ENCODE peak calls at places on chromosomes 3 and 15, in six cellular contexts. P is HTR-8/SVneo, E is coronary artery, H is GM18507, C is GM19239, T is skeletal muscle cell. S is an unnamed sample.

GRCh38 chr3:39361252-39361927 is 21.8 kb upstream of the SLC25A38 start:
- DNase-seq in P (no peak), E (no peak), H (no peak), C (no peak), T (no peak), S (no peak)

GRCh38 chr3:129783470-129783869 is 110.0 kb downstream of the TMCC1 start:
- DNase-seq in P (no peak), E (no peak), H (no peak), C (no peak), T (no peak), S (no peak)

GRCh38 chr3:15097889-15098288 is 1.1 kb downstream of the RBSN start:
- DNase-seq in P (no peak), E (no peak), H (no peak), C (no peak), T (no peak), S (no peak)

GRCh38 chr3:161273589-161274218 is 52.6 kb downstream of the NMD3 start:
- DNase-seq in P (no peak), E (no peak), H (no peak), C (no peak), T (no peak), S (no peak)

GRCh38 chr3:34015204-34016142 is 217.0 kb downstream of the PDCD6IP start:
- DNase-seq in P (no peak), E (no peak), H (no peak), C (no peak), T (no peak), S (no peak)

GRCh38 chr15:89486726-89487050 is 9.7 kb downstream of the RHCG start:
- DNase-seq in P (no peak), E (no peak), H (no peak), C (peak), T (no peak), S (no peak)

GRCh38 chr3:81339040-81339845 is 422.2 kb downstream of the GBE1 start:
- DNase-seq in P (peak), E (no peak), H (no peak), C (peak), T (no peak), S (no peak)

GRCh38 chr3:14439501-14440167 is 37.2 kb downstream of the SLC6A6 start:
- DNase-seq in P (peak), E (no peak), H (no peak), C (no peak), T (no peak), S (no peak)

GRCh38 chr15:70033109-70033508 is 64.6 kb downstream of the TLE3 start:
- DNase-seq in P (no peak), E (no peak), H (no peak), C (no peak), T (no peak), S (no peak)

GRCh38 chr3:13595485-13595884 is 46.6 kb downstream of the FBLN2 start:
- DNase-seq in P (no peak), E (no peak), H (no peak), C (no peak), T (no peak), S (no peak)

GRCh38 chr15:84715442-84716035 is 400 bp downstream of the SEC11A start:
- DNase-seq in P (no peak), E (no peak), H (no peak), C (no peak), T (no peak), S (peak)

GRCh38 chr3:175246766-175247165 is 387.6 kb downstream of the NAALADL2 start:
- DNase-seq in P (no peak), E (no peak), H (no peak), C (no peak), T (no peak), S (no peak)

GRCh38 chr15:60093273-60094067 is 89.4 kb downstream of the FOXB1 start:
- DNase-seq in P (no peak), E (no peak), H (no peak), C (no peak), T (no peak), S (peak)

GRCh38 chr15:89389841-89390603 is 55.4 kb upstream of the POLG start:
- DNase-seq in P (no peak), E (no peak), H (no peak), C (no peak), T (no peak), S (no peak)

GRCh38 chr3:21463319-21463718 is 287.7 kb downstream of the ZNF385D start:
- DNase-seq in P (no peak), E (no peak), H (no peak), C (no peak), T (no peak), S (no peak)

GRCh38 chr3:45318712-45319111 is 69.7 kb upstream of the LARS2 start:
- DNase-seq in P (no peak), E (peak), H (no peak), C (no peak), T (no peak), S (no peak)

GRCh38 chr15:67465196-67465952 is 55.6 kb upstream of the C15orf61 start:
- DNase-seq in P (no peak), E (no peak), H (no peak), C (no peak), T (no peak), S (no peak)

GRCh38 chr15:41263891-41264351 is 32.9 kb downstream of the CHP1 start:
- DNase-seq in P (no peak), E (no peak), H (no peak), C (no peak), T (no peak), S (no peak)

GRCh38 chr15:78775472-78775871 is 35.8 kb downstream of the ADAMTS7 start:
- DNase-seq in P (no peak), E (no peak), H (no peak), C (no peak), T (no peak), S (no peak)

GRCh38 chr15:40217166-40217785 is 21.6 kb upstream of the PAK6 start:
- DNase-seq in P (peak), E (no peak), H (no peak), C (no peak), T (peak), S (no peak)

GRCh38 chr3:151819910-151820309 is 6.0 kb downstream of the AADAC start:
- DNase-seq in P (no peak), E (no peak), H (no peak), C (no peak), T (no peak), S (no peak)

GRCh38 chr3:32340039-32340438 is 51.6 kb upstream of the CMTM7 start:
- DNase-seq in P (peak), E (no peak), H (no peak), C (no peak), T (peak), S (no peak)

GRCh38 chr3:35322070-35322469 is 317.3 kb upstream of the ARPP21 start:
- DNase-seq in P (no peak), E (no peak), H (no peak), C (no peak), T (no peak), S (peak)

GRCh38 chr3:39189648-39190269 is 2.6 kb downstream of the XIRP1 start:
- DNase-seq in P (peak), E (no peak), H (peak), C (peak), T (no peak), S (peak)

GRCh38 chr3:160018959-160019358 is 30.3 kb downstream of the IL12A start:
- DNase-seq in P (no peak), E (no peak), H (no peak), C (no peak), T (no peak), S (no peak)

GRCh38 chr15:98719169-98719515 is 70.8 kb downstream of the IGF1R start:
- DNase-seq in P (peak), E (no peak), H (no peak), C (no peak), T (no peak), S (no peak)

GRCh38 chr3:126544596-126545281 is 14.0 kb downstream of the C3orf22 start:
- DNase-seq in P (no peak), E (peak), H (no peak), C (no peak), T (no peak), S (no peak)

GRCh38 chr15:68666120-68666811 is 87.5 kb downstream of the CORO2B start:
- DNase-seq in P (no peak), E (peak), H (no peak), C (no peak), T (no peak), S (no peak)

GRCh38 chr3:170431054-170431453 is 12.4 kb downstream of the CLDN11 start:
- DNase-seq in P (no peak), E (no peak), H (no peak), C (no peak), T (no peak), S (no peak)

GRCh38 chr3:45992820-45993219 is 2.8 kb downstream of the FYCO1 start:
- DNase-seq in P (no peak), E (no peak), H (no peak), C (no peak), T (no peak), S (peak)